ENCODE peak calls at places on chromosomes 13 and 19, in five cellular contexts. C is Calu3, J is AG09319, N is cardiac fibroblast, K is stomach. T is an unnamed sample.

GRCh38 chr19:50365434-50366306 is at the start of gene NAPSA:
- DNase-seq in C (no peak), J (no peak), N (no peak), K (no peak), T (no peak)

GRCh38 chr13:73870970-73871935 is 263.0 kb downstream of the KLF12 start:
- DNase-seq in C (no peak), J (peak; percentile 30), N (peak; percentile 95), K (no peak), T (no peak)

GRCh38 chr19:5052945-5053485 is 84.1 kb downstream of the KDM4B start:
- DNase-seq in C (no peak), J (no peak), N (no peak), K (no peak), T (no peak)

GRCh38 chr13:40813662-40814454 is 24.4 kb downstream of the SLC25A15 start:
- DNase-seq in C (no peak), J (no peak), N (peak; percentile 55), K (no peak), T (no peak)

GRCh38 chr19:7605490-7606222 is 10.0 kb downstream of the CAMSAP3 start:
- DNase-seq in C (peak; percentile 25), J (no peak), N (peak; percentile 40), K (no peak), T (no peak)

GRCh38 chr13:72166102-72166660 is 299.2 kb upstream of the DACH1 start:
- DNase-seq in C (no peak), J (no peak), N (peak; percentile 13), K (no peak), T (no peak)

GRCh38 chr19:50434525-50434924 is 1.8 kb downstream of the MYBPC2 start:
- DNase-seq in C (no peak), J (no peak), N (no peak), K (no peak), T (no peak)

GRCh38 chr19:10896851-10897526 is 25.6 kb downstream of the CARM1 start:
- DNase-seq in C (no peak), J (no peak), N (no peak), K (no peak), T (no peak)

GRCh38 chr13:36778083-36778671 is 40.8 kb upstream of the RFXAP start:
- DNase-seq in C (no peak), J (no peak), N (peak; percentile 32), K (no peak), T (peak; percentile 97)

GRCh38 chr19:38367041-38367440 is 7.3 kb upstream of the PSMD8 start:
- DNase-seq in C (no peak), J (no peak), N (no peak), K (no peak), T (no peak)

GRCh38 chr19:31303262-31303815 is 45.9 kb downstream of the TSHZ3 start:
- DNase-seq in C (no peak), J (no peak), N (no peak), K (no peak), T (no peak)

GRCh38 chr19:41016488-41017071 is 25.5 kb downstream of the CYP2B6 start:
- DNase-seq in C (no peak), J (no peak), N (no peak), K (no peak), T (no peak)

GRCh38 chr13:110298566-110299321 is 8.2 kb downstream of the COL4A1 start:
- DNase-seq in C (no peak), J (no peak), N (peak; percentile 61), K (no peak), T (no peak)

GRCh38 chr13:23433171-23434153 is at the start of gene SACS:
- DNase-seq in C (peak; percentile 8), J (no peak), N (peak; percentile 65), K (no peak), T (no peak)

GRCh38 chr19:5445667-5446066 is 9.6 kb upstream of the ZNRF4 start:
- DNase-seq in C (no peak), J (no peak), N (peak; percentile 16), K (no peak), T (no peak)

GRCh38 chr13:99731747-99732146 is 230.5 kb downstream of the TM9SF2 start:
- DNase-seq in C (no peak), J (no peak), N (no peak), K (no peak), T (no peak)

GRCh38 chr13:47661076-47661475 is 340.0 kb downstream of the SUCLA2 start:
- DNase-seq in C (no peak), J (no peak), N (peak; percentile 65), K (no peak), T (no peak)

GRCh38 chr13:107373551-107373950 is 805.6 kb upstream of the ARGLU1 start:
- DNase-seq in C (no peak), J (peak; percentile 39), N (peak; percentile 51), K (no peak), T (peak; percentile 59)

GRCh38 chr19:47417107-47417745 is 2.1 kb downstream of the MEIS3 start:
- DNase-seq in C (no peak), J (no peak), N (no peak), K (no peak), T (no peak)

GRCh38 chr19:47419037-47419783 is at the start of gene MEIS3:
- DNase-seq in C (no peak), J (no peak), N (no peak), K (no peak), T (no peak)

GRCh38 chr19:47416667-47417033 is 2.7 kb downstream of the MEIS3 start:
- DNase-seq in C (no peak), J (no peak), N (no peak), K (no peak), T (no peak)

GRCh38 chr19:47418595-47419036 is 711 bp downstream of the MEIS3 start:
- DNase-seq in C (no peak), J (no peak), N (no peak), K (no peak), T (no peak)

DNA sequence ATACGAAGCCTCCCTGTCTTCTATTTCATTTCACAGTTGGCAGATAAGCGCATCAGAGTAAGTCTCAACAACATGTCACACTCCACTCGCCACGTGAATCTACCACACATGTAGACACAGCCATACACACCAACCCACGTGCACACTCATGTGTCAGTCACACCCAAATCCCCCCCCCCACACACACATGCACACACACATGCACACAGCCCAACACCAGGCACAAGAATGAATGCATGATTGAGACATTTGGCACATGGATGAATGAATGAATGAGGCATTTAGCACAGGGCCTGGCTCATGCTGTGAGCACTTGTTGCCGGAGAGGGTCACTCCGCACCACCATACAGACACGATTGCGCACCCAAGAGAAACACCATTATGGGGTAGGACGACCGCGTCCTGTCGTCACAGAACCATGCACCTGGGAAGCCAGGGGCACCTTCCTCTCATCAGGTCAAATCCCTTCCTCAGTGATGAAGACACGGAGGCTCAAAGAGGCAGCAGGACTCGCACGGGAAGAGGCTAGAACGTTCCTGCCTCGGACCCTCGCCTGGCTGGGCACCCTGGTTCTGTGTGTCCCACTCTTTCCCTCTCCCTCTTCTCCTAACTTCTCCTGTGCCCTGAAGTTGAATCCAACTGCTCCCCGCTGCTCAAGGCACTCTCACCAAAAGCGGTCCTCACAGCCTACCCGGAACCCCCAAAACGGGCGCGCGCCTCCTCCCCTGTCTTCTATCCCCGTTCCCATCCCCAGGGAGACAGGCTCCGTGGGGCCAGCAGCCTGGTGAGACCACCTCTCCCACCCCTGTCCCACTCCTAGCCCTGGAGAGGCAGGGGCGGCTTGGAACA is 1.4 kb downstream of the MEIS3 start:
- DNase-seq in C (no peak), J (no peak), N (peak; percentile 21), K (no peak), T (no peak)
- TF ChIP-seq CTCF in C (no peak), J (no peak), N (no peak), K (no peak), T (no peak)

GRCh38 chr13:35210234-35210633 is 266.3 kb downstream of the MAB21L1 start:
- DNase-seq in C (no peak), J (no peak), N (peak; percentile 35), K (no peak), T (no peak)
- TF ChIP-seq CTCF in C (no peak), J (no peak), N (no peak), K (no peak), T (no peak)

GRCh38 chr13:95509521-95510315 is 42.8 kb upstream of the CLDN10 start:
- DNase-seq in C (no peak), J (no peak), N (peak; percentile 72), K (no peak), T (no peak)
- TF ChIP-seq CTCF in C (no peak), J (no peak), N (no peak), K (no peak), T (no peak)

DNA sequence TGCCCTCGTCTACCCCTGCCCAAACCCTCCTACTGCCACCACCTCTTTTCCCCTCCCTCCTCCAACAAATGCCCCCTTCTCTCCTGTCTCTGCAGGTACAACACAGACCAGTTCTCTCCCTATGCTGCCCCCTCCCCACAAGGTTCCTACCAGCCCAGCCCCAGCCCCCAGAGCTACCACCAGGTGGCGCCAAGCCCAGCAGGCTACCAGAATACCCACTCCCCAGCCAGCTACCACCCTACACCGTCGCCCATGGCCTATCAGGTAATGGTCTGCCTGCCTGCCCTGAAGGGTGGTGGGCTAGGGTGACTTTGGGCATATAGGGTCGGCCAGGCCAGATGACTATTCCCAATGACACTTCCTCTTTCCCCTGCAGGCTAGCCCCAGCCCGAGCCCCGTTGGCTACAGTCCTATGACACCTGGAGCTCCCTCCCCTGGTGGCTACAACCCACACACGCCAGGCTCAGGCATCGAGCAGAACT is 6.5 kb upstream of the TIMM50 start:
- DNase-seq in C (peak; percentile 80), J (no peak), N (peak; percentile 31), K (peak; percentile 52), T (no peak)
- TF ChIP-seq CTCF in C (peak; percentile 94), J (peak; percentile 92), N (peak; percentile 87), K (no peak), T (peak; percentile 97)

GRCh38 chr13:61252213-61252612 is 163.4 kb downstream of the PCDH20 start:
- DNase-seq in C (no peak), J (no peak), N (no peak), K (no peak), T (no peak)

GRCh38 chr13:61258185-61258584 is 157.5 kb downstream of the PCDH20 start:
- DNase-seq in C (no peak), J (no peak), N (no peak), K (no peak), T (no peak)

GRCh38 chr13:61253105-61253877 is 162.4 kb downstream of the PCDH20 start:
- DNase-seq in C (no peak), J (no peak), N (no peak), K (no peak), T (no peak)

DNA sequence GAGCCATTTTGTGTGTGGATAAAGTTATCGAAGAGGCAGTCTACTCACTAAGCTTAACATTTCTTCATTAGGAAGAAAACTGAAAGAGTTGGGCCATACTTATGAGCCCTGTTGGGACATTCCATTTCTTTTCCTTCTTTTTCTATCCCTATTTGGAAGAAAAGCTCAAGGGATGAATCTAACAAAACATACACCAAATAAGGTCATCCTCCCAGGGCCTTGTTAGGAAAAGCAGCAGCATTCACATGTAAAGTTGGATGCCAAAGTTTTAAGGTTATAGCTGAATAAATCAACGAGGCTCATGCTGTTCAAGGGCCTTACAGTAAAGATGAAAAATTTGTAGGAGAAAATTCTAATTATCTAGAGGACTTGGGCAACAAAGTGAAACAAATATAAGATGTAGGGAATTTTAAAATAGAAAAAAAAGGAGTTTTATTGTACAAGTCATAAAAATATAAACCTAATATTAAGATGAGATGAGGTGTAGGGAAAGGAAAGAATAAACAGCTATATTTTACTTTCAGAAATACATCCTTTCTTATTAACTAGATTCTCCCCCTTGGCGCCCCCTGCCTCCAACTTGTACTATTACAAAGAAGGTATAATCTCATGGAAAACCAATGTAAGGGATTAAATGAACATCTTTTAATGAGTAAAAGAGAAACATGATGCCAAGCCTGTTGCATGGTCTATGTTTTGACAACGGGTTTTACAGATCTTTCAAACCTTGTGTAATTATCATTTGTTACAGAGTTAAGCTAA is 160.4 kb downstream of the PCDH20 start:
- DNase-seq in C (no peak), J (no peak), N (peak; percentile 7), K (no peak), T (no peak)
- TF ChIP-seq CTCF in C (no peak), J (no peak), N (peak; percentile 27), K (no peak), T (peak; percentile 58)